ENCODE peak calls at places on chromosome 20, in four cellular contexts. M, E, L and S are unnamed samples.

GRCh38 chr20:50322703-50323131 is 132.1 kb downstream of the CEBPB start:
- DNase-seq in M (no peak), E (no peak), L (no peak), S (no peak)

GRCh38 chr20:36833275-36834020 is 42.5 kb upstream of the TLDC2 start:
- DNase-seq in M (no peak), E (peak), L (no peak), S (peak)

GRCh38 chr20:440148-440547 is 22.2 kb downstream of the TBC1D20 start:
- DNase-seq in M (no peak), E (no peak), L (no peak), S (no peak)

GRCh38 chr20:297925-298754 is 770 bp downstream of the ZCCHC3 start:
- DNase-seq in M (peak), E (peak), L (peak), S (peak)

GRCh38 chr20:62770111-62770910 is 26.0 kb upstream of the MRGBP start:
- DNase-seq in M (no peak), E (no peak), L (no peak), S (no peak)

GRCh38 chr20:61930776-61931475 is 134.8 kb downstream of the TAF4 start:
- DNase-seq in M (peak), E (no peak), L (no peak), S (no peak)

GRCh38 chr20:46430921-46431712 is 24.7 kb upstream of the ELMO2 start:
- DNase-seq in M (peak), E (no peak), L (no peak), S (no peak)

GRCh38 chr20:25070821-25071473 is 11.0 kb downstream of the VSX1 start:
- DNase-seq in M (no peak), E (no peak), L (no peak), S (no peak)

GRCh38 chr20:43988451-43988850 is 73.8 kb downstream of the TOX2 start:
- DNase-seq in M (no peak), E (no peak), L (no peak), S (peak)

GRCh38 chr20:46458891-46459750 is 52.7 kb upstream of the ELMO2 start:
- DNase-seq in M (peak), E (peak), L (no peak), S (peak)

GRCh38 chr20:13220857-13221297 is at the start of gene ISM1:
- DNase-seq in M (no peak), E (no peak), L (peak), S (no peak)

GRCh38 chr20:5182615-5183254 is 55.9 kb downstream of the CDS2 start:
- DNase-seq in M (no peak), E (no peak), L (no peak), S (no peak)

GRCh38 chr20:658731-659291 is 5.8 kb upstream of the SRXN1 start:
- DNase-seq in M (no peak), E (no peak), L (no peak), S (no peak)

GRCh38 chr20:32040142-32040953 is 11.7 kb upstream of the HCK start:
- DNase-seq in M (no peak), E (no peak), L (no peak), S (no peak)

GRCh38 chr20:60132162-60132826 is 174.1 kb downstream of the CDH26 start:
- DNase-seq in M (no peak), E (no peak), L (no peak), S (no peak)

GRCh38 chr20:25142435-25142834 is 53.1 kb upstream of the ENTPD6 start:
- DNase-seq in M (no peak), E (no peak), L (no peak), S (no peak)

GRCh38 chr20:13220194-13220856 is 749 bp upstream of the ISM1 start:
- DNase-seq in M (no peak), E (peak), L (peak), S (peak)